ENCODE peak calls at places on chromosome 14, in ten cellular contexts. N is A549; G is AG09319; C is BE2C; V is epithelial cell of esophagus; M is CD4-positive, alpha-beta T cell; Q is astrocyte of the spinal cord; T is cardiac muscle cell; P is CD8-positive, alpha-beta T cell; J is OCI-LY7. H is an unnamed sample.

GRCh38 chr14:100609331-100609870 is 22.2 kb upstream of the BEGAIN start:
- DNase-seq in J (no peak), G (no peak), V (no peak), M (no peak), C (no peak), P (no peak), N (no peak), T (no peak), Q (no peak), H (no peak)

GRCh38 chr14:57362356-57362755 is 28.0 kb upstream of the NAA30 start:
- DNase-seq in V (no peak), T (peak), N (no peak), J (no peak), G (no peak), P (no peak), C (no peak), M (no peak), Q (peak), H (no peak)

GRCh38 chr14:73237786-73238261 is 518 bp downstream of the PAPLN start:
- DNase-seq in Q (no peak), V (no peak), N (peak), M (no peak), P (no peak), T (no peak), G (no peak), C (no peak), J (no peak), H (peak)

GRCh38 chr14:24372701-24373416 is 4.9 kb downstream of the NFATC4 start:
- DNase-seq in V (no peak), J (no peak), T (peak), P (no peak), C (peak), M (no peak), Q (no peak), N (no peak), G (no peak), H (no peak)

GRCh38 chr14:57747036-57747435 is 118.9 kb downstream of the SLC35F4 start:
- DNase-seq in V (no peak), Q (no peak), J (no peak), N (no peak), G (no peak), T (peak), M (no peak), C (no peak), P (no peak), H (no peak)

GRCh38 chr14:25622752-25623151 is 572.8 kb upstream of the STXBP6 start:
- DNase-seq in M (no peak), T (no peak), G (no peak), Q (no peak), P (no peak), N (no peak), C (no peak), J (no peak), V (no peak), H (no peak)

GRCh38 chr14:90853116-90853515 is 36.9 kb upstream of the TTC7B start:
- DNase-seq in V (no peak), Q (no peak), T (no peak), M (no peak), N (no peak), P (no peak), G (no peak), C (no peak), J (no peak), H (no peak)

GRCh38 chr14:91140672-91141071 is 26.8 kb downstream of the DGLUCY start:
- DNase-seq in T (peak), C (peak), N (peak), G (no peak), P (no peak), Q (peak), J (peak), V (peak), M (no peak), H (no peak)

GRCh38 chr14:93035917-93036651 is 79.6 kb downstream of the ITPK1 start:
- DNase-seq in M (no peak), C (no peak), T (peak), N (no peak), Q (peak), G (no peak), J (no peak), P (no peak), V (peak), H (no peak)

GRCh38 chr14:59309291-59309900 is 120.9 kb downstream of the DAAM1 start:
- DNase-seq in V (no peak), M (no peak), Q (no peak), J (no peak), N (no peak), T (peak), C (no peak), P (no peak), G (no peak), H (no peak)

GRCh38 chr14:90815817-90816662 is at the start of gene TTC7B:
- DNase-seq in M (no peak), C (peak), Q (no peak), G (no peak), P (peak), V (peak), N (peak), J (peak), T (peak), H (no peak)

GRCh38 chr14:34237677-34238076 is 224.4 kb downstream of the SPTSSA start:
- DNase-seq in P (no peak), J (no peak), N (no peak), C (no peak), V (no peak), T (no peak), Q (no peak), G (no peak), M (no peak), H (no peak)

GRCh38 chr14:94121485-94121884 is 7.9 kb downstream of the IFI27L2 start:
- DNase-seq in V (no peak), M (no peak), T (no peak), P (no peak), J (no peak), N (no peak), G (no peak), C (no peak), Q (no peak), H (peak)

GRCh38 chr14:20671597-20672283 is 12.6 kb upstream of the RNASE4 start:
- DNase-seq in C (no peak), N (no peak), J (no peak), M (no peak), Q (no peak), V (no peak), P (no peak), T (no peak), G (no peak), H (no peak)
- TF ChIP-seq CTCF in C (no peak), N (no peak), J (no peak), M (no peak), Q (no peak), V (no peak), P (no peak), T (no peak), G (no peak), H (no peak)

GRCh38 chr14:65115615-65116014 is 13.3 kb upstream of the MAX start:
- DNase-seq in P (no peak), V (no peak), M (no peak), J (peak), C (no peak), T (no peak), Q (no peak), N (no peak), G (no peak), H (no peak)

GRCh38 chr14:65109357-65109756 is 7.0 kb upstream of the MAX start:
- DNase-seq in P (no peak), G (no peak), C (no peak), J (no peak), M (no peak), V (no peak), T (no peak), N (no peak), Q (no peak), H (no peak)

GRCh38 chr14:65107200-65107599 is 4.9 kb upstream of the MAX start:
- DNase-seq in G (no peak), M (no peak), C (no peak), V (no peak), P (no peak), J (no peak), T (no peak), Q (no peak), N (no peak), H (no peak)

GRCh38 chr14:65106316-65106715 is 4.0 kb upstream of the MAX start:
- DNase-seq in C (no peak), V (no peak), T (no peak), J (no peak), Q (no peak), G (no peak), N (no peak), M (no peak), P (no peak), H (no peak)

GRCh38 chr14:65110525-65110924 is 8.2 kb upstream of the MAX start:
- DNase-seq in N (no peak), T (no peak), C (no peak), P (no peak), V (no peak), G (no peak), M (no peak), Q (no peak), J (no peak), H (no peak)
- TF ChIP-seq CTCF in N (no peak), T (no peak), C (no peak), P (no peak), V (no peak), G (no peak), M (no peak), Q (no peak), J (no peak), H (no peak)

DNA sequence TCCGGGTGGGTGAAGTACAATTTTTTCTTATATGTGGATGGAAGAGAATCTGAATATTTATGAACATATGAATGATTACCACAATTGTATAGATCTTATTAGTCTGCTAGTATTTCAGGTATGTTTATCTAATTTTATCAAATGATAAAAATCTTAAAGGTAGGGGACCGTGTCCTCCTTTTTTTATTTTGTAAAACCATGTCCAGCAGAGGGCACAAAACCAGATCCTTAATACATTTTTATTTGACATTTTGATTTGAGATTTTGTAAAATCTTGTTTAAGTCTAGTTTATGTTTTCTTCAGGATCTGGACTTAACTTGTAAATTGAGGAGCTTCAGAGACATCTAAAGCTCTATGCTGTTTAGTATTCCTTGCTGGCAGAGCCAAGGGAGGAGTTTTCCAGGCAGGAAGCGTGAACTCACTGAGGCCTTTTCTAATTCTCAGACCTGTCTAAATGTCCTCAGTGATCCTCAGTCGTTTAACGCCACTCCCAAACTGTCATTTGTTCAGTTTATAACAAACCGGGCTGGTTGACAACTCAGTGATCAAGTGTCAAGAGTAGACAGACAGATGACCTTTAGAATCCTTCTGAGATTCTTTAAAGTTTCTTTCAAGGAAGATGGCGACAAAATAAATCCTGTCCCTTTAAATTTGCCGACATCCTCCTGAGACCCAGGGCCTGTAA is 263.9 kb downstream of the KTN1 start:
- DNase-seq in J (no peak), G (no peak), N (no peak), T (no peak), C (no peak), M (no peak), Q (peak), V (no peak), P (no peak), H (no peak)
- TF ChIP-seq CTCF in J (peak), G (peak), N (peak), T (peak), C (peak), M (no peak), Q (no peak), V (no peak), P (no peak), H (no peak)

GRCh38 chr14:69612759-69613145 is 1.4 kb downstream of the SUSD6 start:
- DNase-seq in T (no peak), N (no peak), V (peak), P (no peak), G (no peak), J (peak), M (no peak), Q (peak), C (no peak), H (no peak)
- TF ChIP-seq CTCF in T (peak), N (peak), V (peak), P (no peak), G (peak), J (peak), M (peak), Q (peak), C (peak), H (no peak)

DNA sequence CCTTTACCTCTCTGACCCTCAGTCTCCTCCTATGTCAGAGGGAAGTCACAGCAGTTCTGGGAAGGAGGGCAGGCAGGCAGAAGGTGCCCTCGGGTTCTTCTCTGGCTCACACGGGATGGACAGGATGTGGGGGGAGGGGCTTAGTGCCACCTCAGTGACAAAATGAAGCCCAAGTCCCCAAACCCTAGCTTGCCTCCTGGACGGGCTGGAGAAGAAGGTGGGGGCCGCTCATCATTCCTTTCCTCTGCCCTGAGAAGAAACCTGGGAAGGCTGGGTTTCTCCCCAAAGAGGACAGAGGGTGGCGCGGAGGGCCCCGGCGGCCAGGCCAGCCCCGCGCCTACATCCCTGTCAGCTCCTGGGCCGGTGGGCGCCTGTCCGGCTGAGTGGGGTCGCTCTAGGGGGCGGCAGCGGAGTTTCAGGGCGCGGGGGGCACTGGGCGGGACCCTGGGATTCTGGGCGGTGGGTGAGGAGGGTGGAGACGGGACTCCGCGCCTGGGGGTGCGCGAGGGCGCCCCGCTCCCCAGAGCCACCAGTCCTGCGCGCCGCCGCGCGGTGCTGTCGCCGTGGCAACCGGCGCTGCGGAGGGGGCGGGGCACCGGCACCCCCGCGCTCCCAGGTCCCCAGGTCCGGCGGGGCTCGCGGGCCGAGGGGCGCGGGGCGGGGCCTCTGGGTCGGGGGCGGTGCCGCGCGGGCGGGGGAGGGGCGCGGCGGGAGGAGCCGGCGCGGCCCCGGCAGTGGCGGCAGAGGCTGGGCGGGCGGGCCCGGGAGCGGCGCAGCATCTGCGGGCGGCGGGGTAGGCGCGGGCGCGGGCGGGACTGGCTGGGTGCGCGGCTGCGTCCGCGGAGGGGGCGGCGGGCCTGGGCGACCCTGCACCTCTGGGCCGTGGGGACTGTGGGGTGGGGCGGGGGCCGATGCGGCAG is at the start of gene TMEM121:
- DNase-seq in P (no peak), T (no peak), C (peak), Q (no peak), G (no peak), V (no peak), M (peak), N (peak), J (no peak), H (no peak)
- TF ChIP-seq CTCF in P (no peak), T (no peak), C (no peak), Q (no peak), G (no peak), V (no peak), M (no peak), N (no peak), J (no peak), H (no peak)